ENCODE peak calls at places on chromosome 22, in nine cellular contexts. W, K, X, T, Q, L, S, V and F are unnamed samples.

GRCh38 chr22:45499746-45500145 is 2.9 kb upstream of the FBLN1 start:
- DNase-seq in W (no peak), K (no peak), X (no peak), T (no peak), Q (no peak), L (no peak), S (no peak), V (no peak), F (no peak)

GRCh38 chr22:30204742-30205111 is 41.8 kb downstream of the LIF start:
- DNase-seq in W (peak), K (no peak), X (no peak), T (no peak), Q (no peak), L (no peak), S (no peak), V (no peak), F (peak)

GRCh38 chr22:48825802-48826520 is 1001.7 kb downstream of the BRD1 start:
- DNase-seq in W (no peak), K (no peak), X (no peak), T (no peak), Q (no peak), L (no peak), S (no peak), V (no peak), F (peak)

GRCh38 chr22:19488884-19489843 is 9.4 kb downstream of the CDC45 start:
- DNase-seq in W (peak), K (no peak), X (no peak), T (no peak), Q (no peak), L (no peak), S (no peak), V (no peak), F (no peak)

GRCh38 chr22:42169055-42169469 is 38.5 kb upstream of the CYP2D6 start:
- DNase-seq in W (peak), K (peak), X (peak), T (peak), Q (peak), L (peak), S (peak), V (peak), F (peak)

GRCh38 chr22:42754658-42755057 is 34.0 kb upstream of the A4GALT start:
- DNase-seq in W (peak), K (no peak), X (no peak), T (no peak), Q (no peak), L (no peak), S (peak), V (no peak), F (no peak)

GRCh38 chr22:24393012-24393559 is 34.3 kb upstream of the ADORA2A start:
- DNase-seq in W (no peak), K (no peak), X (no peak), T (no peak), Q (no peak), L (no peak), S (no peak), V (no peak), F (no peak)

GRCh38 chr22:33811686-33812085 is 108.6 kb downstream of the LARGE1 start:
- DNase-seq in W (peak), K (no peak), X (no peak), T (no peak), Q (no peak), L (no peak), S (no peak), V (no peak), F (no peak)

GRCh38 chr22:47865626-47866025 is 1103.2 kb downstream of the TBC1D22A start:
- DNase-seq in W (no peak), K (no peak), X (no peak), T (no peak), Q (no peak), L (no peak), S (no peak), V (no peak), F (no peak)

GRCh38 chr22:26713823-26714449 is 56.5 kb downstream of the MIAT start:
- DNase-seq in W (peak), K (no peak), X (no peak), T (no peak), Q (no peak), L (no peak), S (no peak), V (no peak), F (no peak)

GRCh38 chr22:46596819-46597218 is 23.4 kb upstream of the GRAMD4 start:
- DNase-seq in W (no peak), K (no peak), X (no peak), T (no peak), Q (no peak), L (no peak), S (no peak), V (no peak), F (no peak)

GRCh38 chr22:26610072-26610958 is 7.5 kb downstream of the CRYBB1 start:
- DNase-seq in W (peak), K (peak), X (peak), T (no peak), Q (no peak), L (no peak), S (no peak), V (no peak), F (peak)